ENCODE peak calls at places on chromosomes 7 and 10, in six cellular contexts. One of them, this sample, is unnamed.

GRCh38 chr10:29160110-29160669 is 128.7 kb upstream of the LYZL1 start:
- DNase-seq in activated CD4-positive, alpha-beta T cell treated with anti-CD3 and anti-CD28 coated beads, Interleukin-2, amount 50 U/mL, for 1 hour: no peak
- DNase-seq in cardiac muscle cell: peak
- DNase-seq in stimulated activated CD8-positive, alpha-beta memory T cell treated with anti-CD3 and anti-CD28 coated beads, Interleukin-4, amount 100 ng/mL, for 24 hours: no peak
- DNase-seq in GM19239: no peak
- DNase-seq in GOT3: no peak
- DNase-seq in this sample: no peak

GRCh38 chr7:5200561-5201235 is 10.7 kb downstream of the WIPI2 start:
- DNase-seq in activated CD4-positive, alpha-beta T cell treated with anti-CD3 and anti-CD28 coated beads, Interleukin-2, amount 50 U/mL, for 1 hour: no peak
- DNase-seq in cardiac muscle cell: no peak
- DNase-seq in stimulated activated CD8-positive, alpha-beta memory T cell treated with anti-CD3 and anti-CD28 coated beads, Interleukin-4, amount 100 ng/mL, for 24 hours: no peak
- DNase-seq in GM19239: no peak
- DNase-seq in GOT3: no peak
- DNase-seq in this sample: no peak

GRCh38 chr10:48536226-48536500 is 68.7 kb downstream of the ARHGAP22 start:
- DNase-seq in activated CD4-positive, alpha-beta T cell treated with anti-CD3 and anti-CD28 coated beads, Interleukin-2, amount 50 U/mL, for 1 hour: no peak
- DNase-seq in cardiac muscle cell: no peak
- DNase-seq in stimulated activated CD8-positive, alpha-beta memory T cell treated with anti-CD3 and anti-CD28 coated beads, Interleukin-4, amount 100 ng/mL, for 24 hours: no peak
- DNase-seq in GM19239: no peak
- DNase-seq in GOT3: no peak
- DNase-seq in this sample: no peak

GRCh38 chr10:56142092-56142728 is 218.8 kb downstream of the ZWINT start:
- DNase-seq in activated CD4-positive, alpha-beta T cell treated with anti-CD3 and anti-CD28 coated beads, Interleukin-2, amount 50 U/mL, for 1 hour: no peak
- DNase-seq in cardiac muscle cell: no peak
- DNase-seq in stimulated activated CD8-positive, alpha-beta memory T cell treated with anti-CD3 and anti-CD28 coated beads, Interleukin-4, amount 100 ng/mL, for 24 hours: no peak
- DNase-seq in GM19239: no peak
- DNase-seq in GOT3: no peak
- DNase-seq in this sample: no peak

GRCh38 chr10:103921750-103922195 is 3.8 kb upstream of the STN1 start:
- DNase-seq in activated CD4-positive, alpha-beta T cell treated with anti-CD3 and anti-CD28 coated beads, Interleukin-2, amount 50 U/mL, for 1 hour: no peak
- DNase-seq in cardiac muscle cell: peak
- DNase-seq in stimulated activated CD8-positive, alpha-beta memory T cell treated with anti-CD3 and anti-CD28 coated beads, Interleukin-4, amount 100 ng/mL, for 24 hours: no peak
- DNase-seq in GM19239: peak
- DNase-seq in GOT3: no peak
- DNase-seq in this sample: no peak

GRCh38 chr7:2732959-2733584 is 45.1 kb downstream of the AMZ1 start:
- DNase-seq in activated CD4-positive, alpha-beta T cell treated with anti-CD3 and anti-CD28 coated beads, Interleukin-2, amount 50 U/mL, for 1 hour: no peak
- DNase-seq in cardiac muscle cell: peak
- DNase-seq in stimulated activated CD8-positive, alpha-beta memory T cell treated with anti-CD3 and anti-CD28 coated beads, Interleukin-4, amount 100 ng/mL, for 24 hours: no peak
- DNase-seq in GM19239: no peak
- DNase-seq in GOT3: no peak
- DNase-seq in this sample: no peak

GRCh38 chr7:7564323-7564780 is 2.3 kb upstream of the MIOS start:
- DNase-seq in activated CD4-positive, alpha-beta T cell treated with anti-CD3 and anti-CD28 coated beads, Interleukin-2, amount 50 U/mL, for 1 hour: no peak
- DNase-seq in cardiac muscle cell: peak
- DNase-seq in stimulated activated CD8-positive, alpha-beta memory T cell treated with anti-CD3 and anti-CD28 coated beads, Interleukin-4, amount 100 ng/mL, for 24 hours: no peak
- DNase-seq in GM19239: no peak
- DNase-seq in GOT3: no peak
- DNase-seq in this sample: no peak

GRCh38 chr10:36773652-36774051 is 351.7 kb upstream of the ANKRD30A start:
- DNase-seq in activated CD4-positive, alpha-beta T cell treated with anti-CD3 and anti-CD28 coated beads, Interleukin-2, amount 50 U/mL, for 1 hour: no peak
- DNase-seq in cardiac muscle cell: no peak
- DNase-seq in stimulated activated CD8-positive, alpha-beta memory T cell treated with anti-CD3 and anti-CD28 coated beads, Interleukin-4, amount 100 ng/mL, for 24 hours: no peak
- DNase-seq in GM19239: no peak
- DNase-seq in GOT3: no peak
- DNase-seq in this sample: no peak

GRCh38 chr10:110401401-110402076 is 96.2 kb upstream of the DUSP5 start:
- DNase-seq in activated CD4-positive, alpha-beta T cell treated with anti-CD3 and anti-CD28 coated beads, Interleukin-2, amount 50 U/mL, for 1 hour: no peak
- DNase-seq in cardiac muscle cell: no peak
- DNase-seq in stimulated activated CD8-positive, alpha-beta memory T cell treated with anti-CD3 and anti-CD28 coated beads, Interleukin-4, amount 100 ng/mL, for 24 hours: no peak
- DNase-seq in GM19239: no peak
- DNase-seq in GOT3: no peak
- DNase-seq in this sample: no peak

GRCh38 chr10:75972494-75973276 is 541.3 kb downstream of the LRMDA start:
- DNase-seq in activated CD4-positive, alpha-beta T cell treated with anti-CD3 and anti-CD28 coated beads, Interleukin-2, amount 50 U/mL, for 1 hour: no peak
- DNase-seq in cardiac muscle cell: peak
- DNase-seq in stimulated activated CD8-positive, alpha-beta memory T cell treated with anti-CD3 and anti-CD28 coated beads, Interleukin-4, amount 100 ng/mL, for 24 hours: no peak
- DNase-seq in GM19239: no peak
- DNase-seq in GOT3: no peak
- DNase-seq in this sample: no peak

GRCh38 chr10:51640120-51640819 is 59.1 kb downstream of the CSTF2T start:
- DNase-seq in activated CD4-positive, alpha-beta T cell treated with anti-CD3 and anti-CD28 coated beads, Interleukin-2, amount 50 U/mL, for 1 hour: no peak
- DNase-seq in cardiac muscle cell: no peak
- DNase-seq in stimulated activated CD8-positive, alpha-beta memory T cell treated with anti-CD3 and anti-CD28 coated beads, Interleukin-4, amount 100 ng/mL, for 24 hours: no peak
- DNase-seq in GM19239: no peak
- DNase-seq in GOT3: no peak
- DNase-seq in this sample: no peak

GRCh38 chr10:97850446-97850845 is 803 bp downstream of the GOLGA7B start:
- DNase-seq in activated CD4-positive, alpha-beta T cell treated with anti-CD3 and anti-CD28 coated beads, Interleukin-2, amount 50 U/mL, for 1 hour: no peak
- DNase-seq in cardiac muscle cell: peak
- DNase-seq in stimulated activated CD8-positive, alpha-beta memory T cell treated with anti-CD3 and anti-CD28 coated beads, Interleukin-4, amount 100 ng/mL, for 24 hours: no peak
- DNase-seq in GM19239: no peak
- DNase-seq in GOT3: no peak
- DNase-seq in this sample: no peak

GRCh38 chr7:142855756-142856564 is 1.1 kb downstream of the EPHB6 start:
- DNase-seq in activated CD4-positive, alpha-beta T cell treated with anti-CD3 and anti-CD28 coated beads, Interleukin-2, amount 50 U/mL, for 1 hour: no peak
- DNase-seq in cardiac muscle cell: peak
- DNase-seq in stimulated activated CD8-positive, alpha-beta memory T cell treated with anti-CD3 and anti-CD28 coated beads, Interleukin-4, amount 100 ng/mL, for 24 hours: no peak
- DNase-seq in GM19239: no peak
- DNase-seq in GOT3: no peak
- DNase-seq in this sample: no peak

GRCh38 chr10:105974803-105975456 is 1189.6 kb downstream of the SORCS1 start:
- DNase-seq in activated CD4-positive, alpha-beta T cell treated with anti-CD3 and anti-CD28 coated beads, Interleukin-2, amount 50 U/mL, for 1 hour: no peak
- DNase-seq in cardiac muscle cell: peak
- DNase-seq in stimulated activated CD8-positive, alpha-beta memory T cell treated with anti-CD3 and anti-CD28 coated beads, Interleukin-4, amount 100 ng/mL, for 24 hours: no peak
- DNase-seq in GM19239: no peak
- DNase-seq in GOT3: no peak
- DNase-seq in this sample: no peak

GRCh38 chr10:4270116-4270515 is 485.1 kb upstream of the KLF6 start:
- DNase-seq in activated CD4-positive, alpha-beta T cell treated with anti-CD3 and anti-CD28 coated beads, Interleukin-2, amount 50 U/mL, for 1 hour: no peak
- DNase-seq in cardiac muscle cell: peak
- DNase-seq in stimulated activated CD8-positive, alpha-beta memory T cell treated with anti-CD3 and anti-CD28 coated beads, Interleukin-4, amount 100 ng/mL, for 24 hours: no peak
- DNase-seq in GM19239: no peak
- DNase-seq in GOT3: no peak
- DNase-seq in this sample: no peak

GRCh38 chr10:87979847-87980246 is 116.4 kb downstream of the PTEN start:
- DNase-seq in activated CD4-positive, alpha-beta T cell treated with anti-CD3 and anti-CD28 coated beads, Interleukin-2, amount 50 U/mL, for 1 hour: no peak
- DNase-seq in cardiac muscle cell: no peak
- DNase-seq in stimulated activated CD8-positive, alpha-beta memory T cell treated with anti-CD3 and anti-CD28 coated beads, Interleukin-4, amount 100 ng/mL, for 24 hours: no peak
- DNase-seq in GM19239: no peak
- DNase-seq in GOT3: no peak
- DNase-seq in this sample: no peak

GRCh38 chr10:95363303-95363912 is 72.6 kb upstream of the PDLIM1 start:
- DNase-seq in activated CD4-positive, alpha-beta T cell treated with anti-CD3 and anti-CD28 coated beads, Interleukin-2, amount 50 U/mL, for 1 hour: peak
- DNase-seq in cardiac muscle cell: peak
- DNase-seq in stimulated activated CD8-positive, alpha-beta memory T cell treated with anti-CD3 and anti-CD28 coated beads, Interleukin-4, amount 100 ng/mL, for 24 hours: no peak
- DNase-seq in GM19239: peak
- DNase-seq in GOT3: no peak
- DNase-seq in this sample: peak

GRCh38 chr10:42999385-43000020 is 77.4 kb upstream of the RET start:
- DNase-seq in activated CD4-positive, alpha-beta T cell treated with anti-CD3 and anti-CD28 coated beads, Interleukin-2, amount 50 U/mL, for 1 hour: no peak
- DNase-seq in cardiac muscle cell: no peak
- DNase-seq in stimulated activated CD8-positive, alpha-beta memory T cell treated with anti-CD3 and anti-CD28 coated beads, Interleukin-4, amount 100 ng/mL, for 24 hours: no peak
- DNase-seq in GM19239: no peak
- DNase-seq in GOT3: no peak
- DNase-seq in this sample: no peak

GRCh38 chr10:59580257-59580863 is 129.3 kb downstream of the SLC16A9 start:
- DNase-seq in activated CD4-positive, alpha-beta T cell treated with anti-CD3 and anti-CD28 coated beads, Interleukin-2, amount 50 U/mL, for 1 hour: no peak
- DNase-seq in cardiac muscle cell: peak
- DNase-seq in stimulated activated CD8-positive, alpha-beta memory T cell treated with anti-CD3 and anti-CD28 coated beads, Interleukin-4, amount 100 ng/mL, for 24 hours: no peak
- DNase-seq in GM19239: no peak
- DNase-seq in GOT3: no peak
- DNase-seq in this sample: no peak

GRCh38 chr10:92789067-92789466 is 59.3 kb upstream of the EXOC6 start:
- DNase-seq in activated CD4-positive, alpha-beta T cell treated with anti-CD3 and anti-CD28 coated beads, Interleukin-2, amount 50 U/mL, for 1 hour: no peak
- DNase-seq in cardiac muscle cell: no peak
- DNase-seq in stimulated activated CD8-positive, alpha-beta memory T cell treated with anti-CD3 and anti-CD28 coated beads, Interleukin-4, amount 100 ng/mL, for 24 hours: no peak
- DNase-seq in GM19239: no peak
- DNase-seq in GOT3: no peak
- DNase-seq in this sample: peak

This sample was measured in B cell.